ENCODE peak calls at places on chromosome 3, in nine cellular contexts. One of them, this sample, is unnamed.

GRCh38 chr3:100882571-100882981 is 110.6 kb downstream of the ABI3BP start:
- DNase-seq in GM23338: peak; percentile 12
- DNase-seq in mammary epithelial cell: no peak
- DNase-seq in fibroblast of lung: peak; percentile 37
- DNase-seq in adrenal gland: no peak
- DNase-seq in A549: no peak
- DNase-seq in ovary: no peak
- DNase-seq in uterus: no peak
- DNase-seq in thoracic aorta: no peak
- DNase-seq in this sample: no peak

GRCh38 chr3:11258958-11259357 is 13.2 kb upstream of the ATG7 start:
- DNase-seq in adrenal gland: no peak
- DNase-seq in ovary: no peak
- DNase-seq in A549: no peak
- DNase-seq in mammary epithelial cell: no peak
- DNase-seq in fibroblast of lung: no peak
- DNase-seq in thoracic aorta: no peak
- DNase-seq in uterus: no peak
- DNase-seq in GM23338: no peak
- DNase-seq in this sample: no peak

GRCh38 chr3:98599647-98600411 is 6.4 kb upstream of the CPOX start:
- DNase-seq in GM23338: no peak
- DNase-seq in mammary epithelial cell: no peak
- DNase-seq in fibroblast of lung: no peak
- DNase-seq in adrenal gland: no peak
- DNase-seq in ovary: no peak
- DNase-seq in A549: no peak
- DNase-seq in thoracic aorta: no peak
- DNase-seq in uterus: no peak
- DNase-seq in this sample: no peak

GRCh38 chr3:198071602-198072285 is 111.7 kb downstream of the LMLN start:
- DNase-seq in GM23338: peak; percentile 72
- DNase-seq in mammary epithelial cell: peak; percentile 92
- DNase-seq in uterus: no peak
- DNase-seq in ovary: no peak
- DNase-seq in A549: peak; percentile 28
- DNase-seq in thoracic aorta: no peak
- DNase-seq in fibroblast of lung: peak; percentile 99
- DNase-seq in adrenal gland: no peak
- DNase-seq in this sample: no peak

GRCh38 chr3:143190101-143190500 is 70.5 kb downstream of the CHST2 start:
- DNase-seq in thoracic aorta: no peak
- DNase-seq in fibroblast of lung: no peak
- DNase-seq in GM23338: no peak
- DNase-seq in A549: no peak
- DNase-seq in adrenal gland: no peak
- DNase-seq in ovary: no peak
- DNase-seq in mammary epithelial cell: no peak
- DNase-seq in uterus: no peak
- DNase-seq in this sample: no peak

GRCh38 chr3:54784021-54784420 is 143.8 kb downstream of the LRTM1 start:
- DNase-seq in GM23338: no peak
- DNase-seq in thoracic aorta: no peak
- DNase-seq in fibroblast of lung: no peak
- DNase-seq in ovary: no peak
- DNase-seq in mammary epithelial cell: peak; percentile 30
- DNase-seq in adrenal gland: no peak
- DNase-seq in A549: no peak
- DNase-seq in uterus: no peak
- DNase-seq in this sample: no peak

GRCh38 chr3:146969356-146969755 is 364.2 kb upstream of the PLSCR5 start:
- DNase-seq in uterus: no peak
- DNase-seq in fibroblast of lung: peak; percentile 78
- DNase-seq in GM23338: no peak
- DNase-seq in thoracic aorta: no peak
- DNase-seq in mammary epithelial cell: no peak
- DNase-seq in A549: no peak
- DNase-seq in adrenal gland: no peak
- DNase-seq in ovary: no peak
- DNase-seq in this sample: no peak

GRCh38 chr3:99721633-99722007 is 83.2 kb downstream of the COL8A1 start:
- DNase-seq in GM23338: no peak
- DNase-seq in A549: no peak
- DNase-seq in fibroblast of lung: peak; percentile 93
- DNase-seq in adrenal gland: no peak
- DNase-seq in thoracic aorta: no peak
- DNase-seq in ovary: no peak
- DNase-seq in uterus: no peak
- DNase-seq in mammary epithelial cell: no peak
- DNase-seq in this sample: no peak

GRCh38 chr3:186283096-186283495 is 78.9 kb downstream of the DGKG start:
- DNase-seq in adrenal gland: no peak
- DNase-seq in GM23338: no peak
- DNase-seq in thoracic aorta: no peak
- DNase-seq in ovary: no peak
- DNase-seq in fibroblast of lung: peak; percentile 47
- DNase-seq in uterus: no peak
- DNase-seq in mammary epithelial cell: no peak
- DNase-seq in A549: no peak
- DNase-seq in this sample: no peak

GRCh38 chr3:124829175-124829818 is 57.9 kb downstream of the ITGB5 start:
- DNase-seq in A549: no peak
- DNase-seq in adrenal gland: no peak
- DNase-seq in mammary epithelial cell: no peak
- DNase-seq in uterus: no peak
- DNase-seq in ovary: no peak
- DNase-seq in GM23338: no peak
- DNase-seq in fibroblast of lung: no peak
- DNase-seq in thoracic aorta: no peak
- DNase-seq in this sample: no peak

GRCh38 chr3:65723011-65723410 is 315.7 kb downstream of the MAGI1 start:
- DNase-seq in fibroblast of lung: no peak
- DNase-seq in mammary epithelial cell: no peak
- DNase-seq in adrenal gland: no peak
- DNase-seq in thoracic aorta: no peak
- DNase-seq in uterus: no peak
- DNase-seq in ovary: no peak
- DNase-seq in GM23338: no peak
- DNase-seq in A549: no peak
- DNase-seq in this sample: no peak

GRCh38 chr3:194294199-194294887 is 56.8 kb downstream of the CPN2 start:
- DNase-seq in A549: no peak
- DNase-seq in uterus: peak; percentile 17
- DNase-seq in adrenal gland: peak; percentile 13
- DNase-seq in ovary: no peak
- DNase-seq in GM23338: peak; percentile 74
- DNase-seq in thoracic aorta: no peak
- DNase-seq in mammary epithelial cell: no peak
- DNase-seq in fibroblast of lung: no peak
- DNase-seq in this sample: no peak

GRCh38 chr3:188491276-188491687 is 337.3 kb downstream of the LPP start:
- DNase-seq in uterus: no peak
- DNase-seq in ovary: no peak
- DNase-seq in A549: no peak
- DNase-seq in GM23338: no peak
- DNase-seq in fibroblast of lung: peak; percentile 76
- DNase-seq in thoracic aorta: no peak
- DNase-seq in adrenal gland: peak; percentile 47
- DNase-seq in mammary epithelial cell: no peak
- DNase-seq in this sample: no peak

GRCh38 chr3:8441969-8442559 is 59.6 kb upstream of the LMCD1 start:
- DNase-seq in ovary: peak; percentile 42
- DNase-seq in thoracic aorta: no peak
- DNase-seq in fibroblast of lung: peak; percentile 72
- DNase-seq in uterus: no peak
- DNase-seq in A549: peak; percentile 75
- DNase-seq in adrenal gland: no peak
- DNase-seq in mammary epithelial cell: peak; percentile 30
- DNase-seq in GM23338: peak; percentile 95
- DNase-seq in this sample: no peak

GRCh38 chr3:4524423-4524769 is 31.2 kb downstream of the ITPR1 start:
- DNase-seq in uterus: no peak
- DNase-seq in adrenal gland: no peak
- DNase-seq in A549: no peak
- DNase-seq in ovary: no peak
- DNase-seq in mammary epithelial cell: peak; percentile 56
- DNase-seq in GM23338: no peak
- DNase-seq in thoracic aorta: no peak
- DNase-seq in fibroblast of lung: peak; percentile 8
- DNase-seq in this sample: peak; percentile 57

GRCh38 chr3:28575748-28576589 is 227.3 kb upstream of the AZI2 start:
- DNase-seq in mammary epithelial cell: peak; percentile 6
- DNase-seq in fibroblast of lung: peak; percentile 27
- DNase-seq in A549: no peak
- DNase-seq in GM23338: peak; percentile 67
- DNase-seq in ovary: peak; percentile 42
- DNase-seq in uterus: peak; percentile 15
- DNase-seq in adrenal gland: no peak
- DNase-seq in thoracic aorta: no peak
- DNase-seq in this sample: peak; percentile 25

GRCh38 chr3:53092216-53092615 is 38.0 kb downstream of the RFT1 start:
- DNase-seq in uterus: no peak
- DNase-seq in GM23338: no peak
- DNase-seq in mammary epithelial cell: no peak
- DNase-seq in thoracic aorta: no peak
- DNase-seq in fibroblast of lung: no peak
- DNase-seq in A549: no peak
- DNase-seq in ovary: peak; percentile 32
- DNase-seq in adrenal gland: no peak
- DNase-seq in this sample: no peak

GRCh38 chr3:46934067-46934466 is 42.5 kb downstream of the CCDC12 start:
- DNase-seq in uterus: no peak
- DNase-seq in thoracic aorta: no peak
- DNase-seq in GM23338: no peak
- DNase-seq in adrenal gland: no peak
- DNase-seq in mammary epithelial cell: no peak
- DNase-seq in fibroblast of lung: no peak
- DNase-seq in A549: no peak
- DNase-seq in ovary: peak; percentile 57
- DNase-seq in this sample: no peak

GRCh38 chr3:46934508-46935167 is 41.9 kb downstream of the CCDC12 start:
- DNase-seq in thoracic aorta: no peak
- DNase-seq in adrenal gland: peak; percentile 66
- DNase-seq in fibroblast of lung: no peak
- DNase-seq in mammary epithelial cell: peak; percentile 86
- DNase-seq in uterus: no peak
- DNase-seq in A549: no peak
- DNase-seq in ovary: peak; percentile 68
- DNase-seq in GM23338: no peak
- DNase-seq in this sample: no peak

GRCh38 chr3:46935989-46936620 is 40.4 kb downstream of the CCDC12 start:
- DNase-seq in GM23338: no peak
- DNase-seq in uterus: no peak
- DNase-seq in A549: no peak
- DNase-seq in fibroblast of lung: no peak
- DNase-seq in ovary: peak; percentile 21
- DNase-seq in adrenal gland: no peak
- DNase-seq in thoracic aorta: no peak
- DNase-seq in mammary epithelial cell: no peak
- DNase-seq in this sample: no peak

GRCh38 chr3:46936733-46937250 is 39.8 kb downstream of the CCDC12 start:
- DNase-seq in adrenal gland: peak; percentile 46
- DNase-seq in mammary epithelial cell: no peak
- DNase-seq in uterus: no peak
- DNase-seq in thoracic aorta: no peak
- DNase-seq in ovary: peak; percentile 25
- DNase-seq in A549: no peak
- DNase-seq in fibroblast of lung: peak; percentile 38
- DNase-seq in GM23338: no peak
- DNase-seq in this sample: no peak

GRCh38 chr3:46935168-46935858 is 41.2 kb downstream of the CCDC12 start:
- DNase-seq in GM23338: peak; percentile 84
- DNase-seq in mammary epithelial cell: peak; percentile 87
- DNase-seq in fibroblast of lung: peak; percentile 98
- DNase-seq in uterus: peak; percentile 78
- DNase-seq in ovary: peak; percentile 84
- DNase-seq in adrenal gland: peak; percentile 98
- DNase-seq in thoracic aorta: peak; percentile 92
- DNase-seq in A549: peak; percentile 80
- DNase-seq in this sample: peak; percentile 78
- H3K4me1 ChIP-seq in GM23338: peaks cover 12% of the 10 kb centered on the region
- H3K4me1 ChIP-seq in mammary epithelial cell: peaks cover 69% of the 10 kb centered on the region
- H3K4me1 ChIP-seq in fibroblast of lung: peaks cover 54% of the 10 kb centered on the region
- H3K4me1 ChIP-seq in uterus: peaks cover 14% of the 10 kb centered on the region
- H3K4me1 ChIP-seq in ovary: peaks cover 46% of the 10 kb centered on the region
- H3K4me1 ChIP-seq in adrenal gland: peaks cover 81% of the 10 kb centered on the region
- H3K4me1 ChIP-seq in thoracic aorta: peaks cover 67% of the 10 kb centered on the region
- H3K4me1 ChIP-seq in A549: peaks cover 83% of the 10 kb centered on the region
- H3K4me1 ChIP-seq in this sample: peaks cover 89% of the 10 kb centered on the region

DNA sequence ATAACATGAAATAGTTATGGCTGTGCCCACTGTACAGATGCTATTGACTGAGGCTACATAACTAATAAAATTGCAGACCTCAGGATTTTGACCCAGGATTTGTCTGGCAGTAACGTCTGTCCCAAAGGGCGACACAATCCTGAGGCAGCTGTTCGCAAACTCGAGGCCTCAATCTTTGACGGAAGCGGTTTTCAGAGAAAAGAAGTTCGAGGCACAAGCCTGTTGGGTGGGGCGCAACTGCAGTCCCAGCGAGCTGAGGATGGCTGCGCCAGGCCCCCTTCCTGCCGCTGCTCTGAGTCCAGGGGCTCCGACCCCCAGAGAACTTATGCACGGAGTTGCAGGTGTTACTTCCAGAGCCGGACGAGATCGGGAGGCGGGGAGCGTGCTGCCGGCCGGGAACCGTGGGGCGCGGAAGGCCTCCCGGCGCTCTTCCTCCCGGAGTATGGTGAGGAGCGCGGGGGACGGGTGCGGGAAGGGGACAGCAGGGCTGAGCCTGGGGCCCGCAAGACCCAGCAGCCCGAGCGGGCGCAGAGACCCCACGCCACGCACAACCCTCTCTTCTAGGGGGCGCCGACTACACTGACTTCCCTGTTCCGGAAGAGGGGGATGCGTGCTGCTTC is at the start of gene PARP15:
- DNase-seq in ovary: peak; percentile 43
- DNase-seq in mammary epithelial cell: no peak
- DNase-seq in uterus: no peak
- DNase-seq in A549: no peak
- DNase-seq in GM23338: peak; percentile 77
- DNase-seq in thoracic aorta: no peak
- DNase-seq in adrenal gland: no peak
- DNase-seq in fibroblast of lung: peak; percentile 27
- DNase-seq in this sample: no peak
- H3K4me1 ChIP-seq in ovary: no peaks in the 10 kb centered on the region
- H3K4me1 ChIP-seq in mammary epithelial cell: peaks cover 10% of the 10 kb centered on the region
- H3K4me1 ChIP-seq in uterus: no peaks in the 10 kb centered on the region
- H3K4me1 ChIP-seq in A549: peaks cover 12% of the 10 kb centered on the region
- H3K4me1 ChIP-seq in GM23338: peaks cover 4% of the 10 kb centered on the region
- H3K4me1 ChIP-seq in thoracic aorta: no peaks in the 10 kb centered on the region
- H3K4me1 ChIP-seq in adrenal gland: peaks cover 10% of the 10 kb centered on the region
- H3K4me1 ChIP-seq in fibroblast of lung: no peaks in the 10 kb centered on the region
- H3K4me1 ChIP-seq in this sample: no peaks in the 10 kb centered on the region

GRCh38 chr3:196268270-196269163 is 19.0 kb downstream of the PCYT1A start:
- DNase-seq in adrenal gland: no peak
- DNase-seq in ovary: no peak
- DNase-seq in A549: no peak
- DNase-seq in thoracic aorta: no peak
- DNase-seq in fibroblast of lung: peak; percentile 79
- DNase-seq in mammary epithelial cell: peak; percentile 89
- DNase-seq in GM23338: peak; percentile 48
- DNase-seq in uterus: no peak
- DNase-seq in this sample: no peak
- H3K4me1 ChIP-seq in adrenal gland: peaks cover 5% of the 10 kb centered on the region
- H3K4me1 ChIP-seq in ovary: peaks cover 1% of the 10 kb centered on the region
- H3K4me1 ChIP-seq in A549: peaks cover 19% of the 10 kb centered on the region
- H3K4me1 ChIP-seq in thoracic aorta: no peaks in the 10 kb centered on the region
- H3K4me1 ChIP-seq in fibroblast of lung: no peaks in the 10 kb centered on the region
- H3K4me1 ChIP-seq in mammary epithelial cell: peaks cover 14% of the 10 kb centered on the region
- H3K4me1 ChIP-seq in GM23338: no peaks in the 10 kb centered on the region
- H3K4me1 ChIP-seq in uterus: no peaks in the 10 kb centered on the region
- H3K4me1 ChIP-seq in this sample: peaks cover 11% of the 10 kb centered on the region

GRCh38 chr3:119309591-119309990 is 15.4 kb downstream of the ARHGAP31 start:
- DNase-seq in adrenal gland: no peak
- DNase-seq in GM23338: no peak
- DNase-seq in mammary epithelial cell: no peak
- DNase-seq in uterus: no peak
- DNase-seq in A549: no peak
- DNase-seq in fibroblast of lung: peak; percentile 75
- DNase-seq in thoracic aorta: no peak
- DNase-seq in ovary: no peak
- DNase-seq in this sample: no peak
- H3K4me1 ChIP-seq in adrenal gland: no peaks in the 10 kb centered on the region
- H3K4me1 ChIP-seq in GM23338: peaks cover 13% of the 10 kb centered on the region
- H3K4me1 ChIP-seq in mammary epithelial cell: peaks cover 32% of the 10 kb centered on the region
- H3K4me1 ChIP-seq in uterus: no peaks in the 10 kb centered on the region
- H3K4me1 ChIP-seq in A549: peaks cover 3% of the 10 kb centered on the region
- H3K4me1 ChIP-seq in fibroblast of lung: peaks cover 22% of the 10 kb centered on the region
- H3K4me1 ChIP-seq in thoracic aorta: no peaks in the 10 kb centered on the region
- H3K4me1 ChIP-seq in ovary: peaks cover 4% of the 10 kb centered on the region
- H3K4me1 ChIP-seq in this sample: peaks cover 19% of the 10 kb centered on the region

This sample was measured in stomach.